ENCODE peak calls at places on chromosomes 12 and 14, in eight cellular contexts. K is choroid plexus epithelial cell, M is esophagus squamous epithelium, F is foreskin fibroblast, Y is lower lobe of right lung, J is astrocyte of the cerebellum, W is heart right ventricle, U is astrocyte of the spinal cord. A is an unnamed sample.

GRCh38 chr12:89461649-89462612 is 62.7 kb downstream of the GALNT4 start:
- DNase-seq in K (peak), M (no peak), F (no peak), Y (no peak), J (peak), W (no peak), U (peak), A (no peak)

GRCh38 chr12:117490130-117490529 is 128.7 kb upstream of the NOS1 start:
- DNase-seq in K (no peak), M (no peak), F (no peak), Y (no peak), J (no peak), W (no peak), U (no peak), A (no peak)

GRCh38 chr12:50504798-50505385 is at the start of gene DIP2B:
- DNase-seq in K (peak), M (peak), F (peak), Y (peak), J (peak), W (peak), U (peak), A (no peak)

GRCh38 chr12:109763201-109763841 is 49.7 kb downstream of the FAM222A start:
- DNase-seq in K (peak), M (no peak), F (peak), Y (peak), J (no peak), W (no peak), U (peak), A (peak)

GRCh38 chr14:79448922-79449321 is 762.4 kb downstream of the DIO2 start:
- DNase-seq in K (no peak), M (no peak), F (no peak), Y (no peak), J (no peak), W (no peak), U (no peak), A (no peak)

GRCh38 chr12:2264622-2265306 is 212.0 kb downstream of the CACNA1C start:
- DNase-seq in K (peak), M (no peak), F (peak), Y (no peak), J (peak), W (no peak), U (peak), A (peak)

GRCh38 chr14:36070056-36071043 is 106.2 kb downstream of the PTCSC3 start:
- DNase-seq in K (peak), M (no peak), F (peak), Y (peak), J (peak), W (no peak), U (peak), A (peak)

GRCh38 chr12:132158677-132159554 is 14.7 kb downstream of the NOC4L start:
- DNase-seq in K (no peak), M (no peak), F (no peak), Y (no peak), J (no peak), W (no peak), U (no peak), A (no peak)

GRCh38 chr14:54127526-54127925 is 170.9 kb upstream of the BMP4 start:
- DNase-seq in K (peak), M (no peak), F (no peak), Y (no peak), J (no peak), W (no peak), U (peak), A (no peak)

GRCh38 chr12:43332977-43333649 is 218.9 kb downstream of the ADAMTS20 start:
- DNase-seq in K (peak), M (no peak), F (peak), Y (no peak), J (no peak), W (no peak), U (peak), A (no peak)

GRCh38 chr12:43337571-43338497 is 214.2 kb downstream of the ADAMTS20 start:
- DNase-seq in K (peak), M (no peak), F (no peak), Y (no peak), J (no peak), W (no peak), U (peak), A (peak)

GRCh38 chr12:43338848-43339526 is 213.0 kb downstream of the ADAMTS20 start:
- DNase-seq in K (peak), M (no peak), F (peak), Y (no peak), J (peak), W (peak), U (peak), A (peak)

GRCh38 chr12:43333650-43334043 is 218.4 kb downstream of the ADAMTS20 start:
- DNase-seq in K (no peak), M (no peak), F (no peak), Y (no peak), J (no peak), W (no peak), U (no peak), A (no peak)

DNA sequence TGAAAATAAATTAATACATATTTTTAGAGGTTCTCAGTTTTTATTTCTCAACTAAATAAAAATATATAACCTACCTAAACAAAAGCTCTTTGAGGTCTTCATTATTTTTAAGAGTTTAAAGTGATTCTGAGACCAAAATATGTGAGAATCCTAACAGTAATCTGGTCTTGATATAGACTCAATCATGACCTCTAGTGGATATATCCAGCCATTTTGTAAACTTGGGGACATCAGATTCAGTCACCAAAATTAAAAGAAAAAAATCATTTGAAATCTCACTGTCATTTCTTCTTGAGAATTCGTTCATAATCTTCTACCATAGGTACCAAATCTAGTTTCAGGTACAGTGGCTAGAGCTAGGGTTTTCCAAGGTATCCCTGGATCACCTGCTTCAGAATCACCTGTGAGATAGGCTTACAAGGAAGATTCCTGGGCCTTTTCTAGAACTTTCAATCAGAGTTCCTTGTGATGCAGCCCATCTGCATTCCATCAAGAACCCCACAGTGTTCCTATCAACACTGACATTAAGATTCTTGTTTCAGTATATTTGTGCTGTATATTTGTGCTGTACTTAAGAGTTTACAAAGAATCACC is 214.9 kb downstream of the ADAMTS20 start:
- DNase-seq in K (peak), M (no peak), F (peak), Y (no peak), J (peak), W (no peak), U (peak), A (peak)
- TF ChIP-seq CTCF in K (peak), M (no peak), F (peak), Y (peak), J (peak), W (no peak), U (peak), A (peak)

GRCh38 chr14:52863339-52863700 is 71.9 kb upstream of the GNPNAT1 start:
- DNase-seq in K (peak), M (no peak), F (no peak), Y (no peak), J (no peak), W (no peak), U (no peak), A (no peak)
- H3K4me3 ChIP-seq in K (no peak), M (no peak), F (no peak), Y (no peak), J (no peak), W (no peak), U (no peak), A (no peak)

GRCh38 chr14:61395115-61395725 is 73.8 kb downstream of the PRKCH start:
- DNase-seq in K (no peak), M (no peak), F (no peak), Y (no peak), J (no peak), W (no peak), U (no peak), A (no peak)
- TF ChIP-seq CTCF in K (no peak), M (no peak), F (no peak), Y (no peak), J (no peak), W (no peak), U (no peak), A (no peak)

GRCh38 chr14:23035303-23036164 is 834 bp upstream of the PSMB5 start:
- DNase-seq in K (no peak), M (no peak), F (no peak), Y (no peak), J (no peak), W (no peak), U (no peak), A (no peak)
- H3K4me3 ChIP-seq in K (peak), M (peak), F (peak), Y (peak), J (peak), W (peak), U (peak), A (peak)

GRCh38 chr14:100246136-100246535 is 7.2 kb downstream of the YY1 start:
- DNase-seq in K (no peak), M (no peak), F (no peak), Y (no peak), J (no peak), W (no peak), U (no peak), A (no peak)

GRCh38 chr14:100241279-100241678 is 2.3 kb downstream of the YY1 start:
- DNase-seq in K (peak), M (no peak), F (no peak), Y (no peak), J (no peak), W (no peak), U (peak), A (no peak)

GRCh38 chr14:100250732-100251465 is 12.0 kb downstream of the YY1 start:
- DNase-seq in K (no peak), M (no peak), F (no peak), Y (no peak), J (no peak), W (no peak), U (no peak), A (no peak)

GRCh38 chr14:100252684-100253083 is 13.7 kb downstream of the YY1 start:
- DNase-seq in K (no peak), M (no peak), F (no peak), Y (no peak), J (no peak), W (no peak), U (no peak), A (no peak)

GRCh38 chr14:100246809-100247428 is 8.0 kb downstream of the YY1 start:
- DNase-seq in K (peak), M (no peak), F (no peak), Y (no peak), J (no peak), W (no peak), U (peak), A (no peak)
- TF ChIP-seq CTCF in K (peak), M (peak), F (peak), Y (peak), J (peak), W (peak), U (peak), A (peak)

DNA sequence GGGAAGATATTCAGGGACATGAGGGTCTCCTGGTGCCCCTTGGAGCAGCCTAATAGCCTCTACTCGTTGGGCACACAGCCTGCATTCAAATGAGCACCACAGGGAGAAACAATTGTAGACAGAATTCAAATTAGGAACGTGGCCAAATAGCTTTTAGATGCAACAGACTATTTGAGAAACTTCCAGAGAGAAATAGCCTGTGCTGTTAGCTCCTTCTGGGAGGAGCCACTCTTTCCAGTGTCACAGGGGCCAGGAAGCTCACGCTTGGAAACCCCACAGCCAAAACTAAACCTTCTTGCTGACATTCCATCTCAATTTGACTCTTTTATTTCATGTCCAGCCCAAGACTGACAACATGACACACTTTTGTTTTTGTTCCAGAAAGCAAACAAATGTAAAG is 114.4 kb downstream of the RPAP3 start:
- DNase-seq in K (peak), M (no peak), F (peak), Y (no peak), J (peak), W (no peak), U (peak), A (no peak)
- H3K4me3 ChIP-seq in K (no peak), M (no peak), F (no peak), Y (no peak), J (no peak), W (no peak), U (no peak), A (no peak)

DNA sequence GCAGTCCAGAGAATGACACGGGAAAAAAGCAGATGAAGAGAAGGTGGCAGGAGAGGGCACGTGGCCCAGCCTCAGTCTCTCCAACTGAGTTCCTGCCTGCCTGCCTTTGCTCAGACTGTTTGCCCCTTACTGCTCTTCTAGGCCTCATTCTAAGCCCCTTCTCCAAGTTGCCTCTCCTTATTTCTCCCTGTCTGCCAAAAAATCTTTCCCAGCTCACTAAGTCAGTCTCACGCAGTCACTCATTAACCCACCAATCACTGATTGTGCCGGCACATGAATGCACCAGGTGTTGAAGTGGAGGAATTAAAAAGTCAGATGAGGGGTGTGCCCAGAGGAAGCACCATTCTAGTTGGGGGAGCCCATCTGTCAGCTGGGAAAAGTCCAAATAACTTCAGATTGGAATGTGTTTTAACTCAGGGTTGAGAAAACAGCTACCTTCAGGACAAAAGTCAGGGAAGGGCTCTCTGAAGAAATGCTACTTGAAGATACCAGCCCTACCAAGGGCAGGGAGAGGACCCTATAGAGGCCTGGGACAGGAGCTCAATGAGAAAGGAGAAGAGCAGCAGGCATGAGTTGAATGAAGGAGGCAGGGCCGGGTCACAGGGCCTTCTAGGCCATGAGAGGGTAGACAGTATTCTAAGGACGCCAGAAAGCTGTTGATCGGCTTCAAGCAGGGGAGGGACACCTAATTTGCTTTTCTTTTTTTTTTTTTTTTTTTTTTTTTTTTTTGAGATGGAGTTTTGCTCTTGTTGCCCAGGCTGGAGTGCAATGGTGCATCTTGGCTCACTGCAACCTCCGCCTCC is 40.9 kb downstream of the DAD1 start:
- DNase-seq in K (no peak), M (no peak), F (no peak), Y (no peak), J (no peak), W (no peak), U (no peak), A (no peak)
- TF ChIP-seq CTCF in K (no peak), M (no peak), F (no peak), Y (no peak), J (peak), W (no peak), U (no peak), A (no peak)

GRCh38 chr12:65739606-65740005 is 84.7 kb upstream of the HMGA2 start:
- DNase-seq in K (no peak), M (no peak), F (no peak), Y (no peak), J (no peak), W (no peak), U (no peak), A (no peak)

GRCh38 chr12:65742481-65742971 is 81.8 kb upstream of the HMGA2 start:
- DNase-seq in K (peak), M (no peak), F (peak), Y (no peak), J (no peak), W (no peak), U (peak), A (no peak)

GRCh38 chr12:65741662-65742480 is 82.4 kb upstream of the HMGA2 start:
- DNase-seq in K (peak), M (no peak), F (peak), Y (no peak), J (no peak), W (peak), U (peak), A (no peak)

GRCh38 chr12:65740873-65741600 is 83.2 kb upstream of the HMGA2 start:
- DNase-seq in K (peak), M (no peak), F (peak), Y (peak), J (peak), W (peak), U (peak), A (no peak)

DNA sequence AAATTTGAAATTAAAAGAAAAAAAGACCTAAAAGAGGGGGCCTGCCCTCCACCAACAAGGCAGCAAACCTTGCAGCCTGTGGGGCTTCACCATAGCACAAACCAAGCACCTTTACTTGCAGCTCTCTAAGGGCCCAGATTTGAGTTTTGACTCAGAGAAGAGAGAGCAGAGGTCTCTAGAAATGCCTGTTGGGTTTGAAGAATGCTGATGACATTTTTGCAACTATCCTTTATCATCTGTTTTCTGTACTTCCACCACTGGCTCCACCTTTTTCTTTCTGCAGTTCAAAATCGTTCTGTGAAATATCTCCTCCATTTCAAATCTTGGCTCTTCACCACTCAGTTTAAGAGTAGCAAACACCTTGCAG is 83.8 kb upstream of the HMGA2 start:
- DNase-seq in K (peak), M (no peak), F (no peak), Y (no peak), J (no peak), W (no peak), U (no peak), A (no peak)
- H3K4me3 ChIP-seq in K (peak), M (peak), F (peak), Y (no peak), J (no peak), W (no peak), U (peak), A (peak)

GRCh38 chr14:21987937-21988336 is 314.3 kb upstream of the OR4E1 start:
- DNase-seq in K (peak), M (no peak), F (no peak), Y (no peak), J (no peak), W (no peak), U (peak), A (peak)
- TF ChIP-seq CTCF in K (peak), M (no peak), F (peak), Y (peak), J (peak), W (no peak), U (peak), A (peak)

A was measured in epithelial cell of proximal tubule.